ENCODE peak calls at places on chromosome 2, in seven cellular contexts. Y is ascending aorta; G is stomach; M is neuronal stem cell; L is HCT116; I is CD8-positive, alpha-beta memory T cell; T is small intestine. O is an unnamed sample. For H3K36me3, the result is how much of the 10 kb centered on the place peaks cover.

GRCh38 chr2:10900216-10901109 is 11.3 kb upstream of the KCNF1 start:
- DNase-seq in Y (peak), G (peak), M (no peak), L (peak), I (no peak), T (peak), O (peak)

GRCh38 chr2:155689791-155690190 is 642.7 kb downstream of the NR4A2 start:
- DNase-seq in Y (no peak), G (no peak), M (no peak), L (no peak), I (no peak), T (no peak), O (no peak)

GRCh38 chr2:48927355-48927754 is 171.8 kb upstream of the LHCGR start:
- DNase-seq in Y (no peak), G (no peak), M (no peak), L (no peak), I (no peak), T (no peak), O (no peak)

GRCh38 chr2:128868686-128869551 is 550.3 kb upstream of the HS6ST1 start:
- DNase-seq in Y (no peak), G (no peak), M (no peak), L (no peak), I (no peak), T (no peak), O (peak)

GRCh38 chr2:8636691-8637636 is 44.9 kb upstream of the ID2 start:
- DNase-seq in Y (no peak), G (no peak), M (peak), L (no peak), I (peak), T (no peak), O (no peak)

GRCh38 chr2:2765839-2766495 is 434.9 kb upstream of the MYT1L start:
- DNase-seq in Y (no peak), G (no peak), M (no peak), L (no peak), I (no peak), T (no peak), O (no peak)

GRCh38 chr2:136874258-136874657 is 108.9 kb downstream of the THSD7B start:
- DNase-seq in Y (no peak), G (no peak), M (peak), L (no peak), I (no peak), T (no peak), O (no peak)

GRCh38 chr2:112160591-112161250 is 22.5 kb downstream of the FBLN7 start:
- DNase-seq in Y (peak), G (no peak), M (no peak), L (no peak), I (no peak), T (no peak), O (no peak)

GRCh38 chr2:226483745-226484619 is 315.6 kb downstream of the IRS1 start:
- DNase-seq in Y (no peak), G (no peak), M (peak), L (no peak), I (no peak), T (no peak), O (no peak)

GRCh38 chr2:119338826-119339561 is 27.6 kb downstream of the C2orf76 start:
- DNase-seq in Y (no peak), G (no peak), M (no peak), L (no peak), I (peak), T (peak), O (no peak)

GRCh38 chr2:96485350-96485749 is 19.8 kb downstream of the NEURL3 start:
- DNase-seq in Y (no peak), G (no peak), M (no peak), L (no peak), I (no peak), T (no peak), O (no peak)

GRCh38 chr2:96489673-96490072 is 15.5 kb downstream of the NEURL3 start:
- DNase-seq in Y (no peak), G (no peak), M (no peak), L (no peak), I (no peak), T (no peak), O (no peak)

GRCh38 chr2:96489261-96489660 is 15.9 kb downstream of the NEURL3 start:
- DNase-seq in Y (no peak), G (no peak), M (no peak), L (no peak), I (no peak), T (no peak), O (no peak)

GRCh38 chr2:96484096-96484495 is 21.1 kb downstream of the NEURL3 start:
- DNase-seq in Y (no peak), G (no peak), M (no peak), L (no peak), I (no peak), T (no peak), O (no peak)

DNA sequence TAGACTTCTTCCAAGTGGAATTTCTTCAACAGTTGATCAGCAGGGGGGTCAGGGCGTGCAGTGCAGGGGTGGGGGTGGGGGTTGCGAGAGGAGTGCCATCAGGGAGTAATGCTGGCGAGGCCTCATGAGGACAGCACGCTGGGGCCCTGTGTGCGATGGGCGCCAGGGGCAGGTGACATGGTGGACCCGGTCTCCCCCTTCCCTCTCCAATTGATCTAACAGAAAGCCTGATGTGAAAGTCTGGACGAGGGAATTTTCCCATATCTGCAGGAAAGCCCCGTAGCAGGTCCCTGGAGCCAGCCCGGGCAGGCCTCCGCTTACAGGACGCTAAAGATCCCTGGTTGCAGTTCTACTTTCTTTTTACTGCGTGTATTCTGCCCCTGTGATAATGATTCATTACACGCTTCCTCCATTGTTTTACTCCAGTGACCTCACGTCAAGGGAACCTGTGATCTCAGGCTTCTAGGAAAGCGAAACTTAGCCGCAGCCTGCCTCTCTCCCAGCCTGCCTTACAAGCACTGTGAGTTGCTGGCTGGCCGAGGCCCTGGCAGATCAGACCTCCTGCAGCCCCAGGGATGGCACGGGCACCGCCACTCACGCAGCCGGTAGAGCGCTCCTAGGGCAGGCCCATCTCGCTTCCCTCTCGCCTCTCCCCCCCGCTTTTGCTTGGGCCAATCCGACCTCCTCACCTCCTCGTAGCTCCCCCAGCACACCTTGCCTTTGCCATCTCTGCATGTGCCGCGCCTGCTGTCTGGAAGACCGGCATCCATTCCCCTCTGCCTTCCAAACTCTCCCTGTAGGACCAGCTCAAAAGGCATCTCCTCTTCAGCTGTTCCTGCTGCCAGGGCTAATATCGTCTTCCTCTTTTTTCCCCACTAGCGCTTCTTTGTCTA is 19.2 kb downstream of the NEURL3 start:
- DNase-seq in Y (peak), G (peak), M (no peak), L (no peak), I (peak), T (peak), O (peak)
- H3K4me3 ChIP-seq in Y (peak), G (peak), M (no peak), L (no peak), I (peak), T (peak), O (peak)

GRCh38 chr2:53913721-53914120 is 54.0 kb upstream of the GPR75 start:
- DNase-seq in Y (no peak), G (no peak), M (no peak), L (no peak), I (no peak), T (no peak), O (peak)

GRCh38 chr2:53907582-53907981 is 47.8 kb upstream of the GPR75 start:
- DNase-seq in Y (no peak), G (no peak), M (no peak), L (no peak), I (no peak), T (no peak), O (no peak)

DNA sequence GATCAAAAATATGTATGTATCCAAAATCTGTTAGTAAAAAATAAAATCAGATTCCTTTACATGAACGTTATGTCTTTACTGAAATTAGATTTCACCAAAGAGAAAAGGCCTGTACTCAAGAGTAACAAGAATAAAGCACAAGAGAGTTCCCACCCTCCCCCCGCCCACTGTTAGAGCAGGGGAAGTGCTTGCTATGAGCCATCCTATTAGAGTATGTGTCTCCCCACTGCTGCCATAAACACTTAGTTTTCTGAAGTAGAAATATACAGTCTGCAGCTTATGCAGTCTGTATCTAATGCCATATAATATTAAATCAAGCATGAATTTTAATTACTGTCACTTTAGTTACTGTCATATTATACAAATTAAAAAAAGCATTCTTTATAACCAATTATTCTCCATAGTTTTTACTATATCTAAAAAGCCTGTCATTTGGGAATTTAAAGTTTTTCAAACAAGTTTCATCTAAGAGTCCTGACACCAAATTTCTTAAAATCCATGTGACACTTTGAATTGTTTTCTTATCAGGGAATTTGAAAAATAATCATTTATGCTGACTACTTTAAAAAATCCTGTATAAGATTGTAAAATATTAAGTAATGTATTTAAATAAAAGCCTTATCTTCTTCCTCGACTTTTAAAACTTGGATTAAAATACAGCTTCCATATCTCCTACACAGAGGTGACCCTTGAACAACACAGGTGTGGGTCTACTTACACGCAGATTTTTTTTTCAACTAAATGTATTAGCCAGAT is 51.8 kb upstream of the GPR75 start:
- DNase-seq in Y (no peak), G (no peak), M (no peak), L (no peak), I (no peak), T (no peak), O (no peak)
- H3K36me3 ChIP-seq in Y (under half), G (under half), M (under half), L (under half), I (under half), T (under half), O (half or more)

GRCh38 chr2:219207884-219208740 is 1.5 kb downstream of the ZFAND2B start:
- DNase-seq in Y (peak), G (no peak), M (no peak), L (no peak), I (no peak), T (no peak), O (no peak)
- H3K4me3 ChIP-seq in Y (no peak), G (no peak), M (no peak), L (peak), I (no peak), T (no peak), O (peak)

DNA sequence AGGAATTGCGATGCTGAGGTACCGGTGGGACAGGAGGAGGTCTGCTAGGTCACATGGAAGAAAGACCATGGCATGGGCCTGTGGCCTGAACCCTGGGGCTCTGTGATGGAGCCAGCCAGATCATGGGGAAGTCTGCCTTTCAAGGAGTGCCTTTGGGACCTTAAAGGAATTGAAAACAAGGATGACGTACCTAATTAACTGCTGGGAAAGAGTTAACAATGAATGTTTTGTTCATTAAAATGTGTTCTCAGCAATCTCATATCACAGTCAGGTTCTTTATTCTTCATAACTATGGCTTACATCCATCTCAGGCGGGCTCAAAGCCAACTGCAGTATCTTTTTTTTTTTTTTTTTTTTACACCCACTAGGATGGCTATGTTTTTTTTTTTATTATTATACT is 25.6 kb downstream of the TRPM8 start:
- DNase-seq in Y (no peak), G (no peak), M (no peak), L (no peak), I (no peak), T (no peak), O (no peak)
- H3K36me3 ChIP-seq in Y (under half), G (under half), M (under half), L (under half), I (under half), T (under half), O (under half)

GRCh38 chr2:207149253-207150213 is 16.2 kb downstream of the KLF7 start:
- DNase-seq in Y (no peak), G (no peak), M (no peak), L (no peak), I (no peak), T (no peak), O (peak)
- H3K4me3 ChIP-seq in Y (peak), G (no peak), M (no peak), L (no peak), I (no peak), T (no peak), O (no peak)

DNA sequence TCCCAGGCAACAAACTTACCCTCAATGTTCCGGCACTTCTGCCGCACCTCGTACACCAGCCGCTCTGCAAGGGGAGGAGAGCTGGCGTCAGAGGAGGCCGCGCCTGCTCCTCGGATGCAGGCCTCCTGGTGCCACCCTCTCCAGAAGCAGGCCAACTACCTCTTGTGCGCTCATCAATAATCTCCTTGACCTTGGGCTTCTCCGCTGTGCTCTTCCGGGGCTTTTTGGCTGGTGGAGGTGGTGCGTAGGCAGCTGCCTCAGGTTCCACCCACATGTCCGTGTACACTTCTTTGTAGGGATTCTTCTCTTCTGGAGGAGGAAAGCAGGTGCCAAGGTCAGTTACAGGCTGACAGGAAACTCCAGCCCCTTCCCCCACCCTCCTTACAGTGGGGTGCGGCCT is 77.6 kb upstream of the POMC start:
- DNase-seq in Y (no peak), G (no peak), M (no peak), L (no peak), I (no peak), T (no peak), O (no peak)
- H3K36me3 ChIP-seq in Y (under half), G (half or more), M (half or more), L (under half), I (half or more), T (under half), O (under half)